ENCODE peak calls at places on chromosomes 4 and X, in seven cellular contexts. L, Q, A, N, X, F and S are unnamed samples.

GRCh38 chrX:8688776-8689175 is 43.2 kb downstream of the ANOS1 start:
- DNase-seq in L (no peak), Q (no peak), A (no peak), N (no peak), X (no peak), F (no peak), S (no peak)

GRCh38 chr4:143084566-143084965 is 100.2 kb upstream of the USP38 start:
- DNase-seq in L (no peak), Q (no peak), A (no peak), N (no peak), X (no peak), F (no peak), S (no peak)

GRCh38 chr4:138114434-138114833 is 127.7 kb downstream of the SLC7A11 start:
- DNase-seq in L (no peak), Q (no peak), A (no peak), N (peak), X (no peak), F (no peak), S (no peak)

GRCh38 chrX:155857561-155857960 is 23.6 kb upstream of the VAMP7 start:
- DNase-seq in L (no peak), Q (no peak), A (no peak), N (no peak), X (no peak), F (no peak), S (peak)

GRCh38 chr4:149017022-149017734 is 575.0 kb upstream of the NR3C2 start:
- DNase-seq in L (no peak), Q (no peak), A (no peak), N (no peak), X (no peak), F (no peak), S (no peak)

GRCh38 chr4:127309360-127310095 is 323.2 kb upstream of the INTU start:
- DNase-seq in L (no peak), Q (no peak), A (peak), N (no peak), X (no peak), F (no peak), S (peak)

GRCh38 chr4:57077550-57078311 is 32.5 kb downstream of the IGFBP7 start:
- DNase-seq in L (no peak), Q (no peak), A (peak), N (no peak), X (no peak), F (no peak), S (peak)

GRCh38 chr4:90181644-90182043 is 54.5 kb downstream of the CCSER1 start:
- DNase-seq in L (no peak), Q (peak), A (no peak), N (no peak), X (no peak), F (no peak), S (no peak)

GRCh38 chrX:72273718-72274117 is 3.3 kb downstream of the RPS4X start:
- DNase-seq in L (no peak), Q (no peak), A (no peak), N (no peak), X (no peak), F (no peak), S (no peak)

GRCh38 chr4:184337907-184338306 is 120.2 kb upstream of the ENPP6 start:
- DNase-seq in L (no peak), Q (no peak), A (no peak), N (no peak), X (no peak), F (no peak), S (no peak)

GRCh38 chrX:108736509-108737479 is at the start of gene IRS4:
- DNase-seq in L (no peak), Q (no peak), A (no peak), N (no peak), X (peak), F (no peak), S (peak)

GRCh38 chr4:78644744-78645330 is 93.3 kb downstream of the ANXA3 start:
- DNase-seq in L (peak), Q (peak), A (peak), N (no peak), X (peak), F (no peak), S (peak)

GRCh38 chr4:37737456-37737855 is 51.3 kb upstream of the RELL1 start:
- DNase-seq in L (peak), Q (no peak), A (peak), N (no peak), X (no peak), F (no peak), S (peak)

DNA sequence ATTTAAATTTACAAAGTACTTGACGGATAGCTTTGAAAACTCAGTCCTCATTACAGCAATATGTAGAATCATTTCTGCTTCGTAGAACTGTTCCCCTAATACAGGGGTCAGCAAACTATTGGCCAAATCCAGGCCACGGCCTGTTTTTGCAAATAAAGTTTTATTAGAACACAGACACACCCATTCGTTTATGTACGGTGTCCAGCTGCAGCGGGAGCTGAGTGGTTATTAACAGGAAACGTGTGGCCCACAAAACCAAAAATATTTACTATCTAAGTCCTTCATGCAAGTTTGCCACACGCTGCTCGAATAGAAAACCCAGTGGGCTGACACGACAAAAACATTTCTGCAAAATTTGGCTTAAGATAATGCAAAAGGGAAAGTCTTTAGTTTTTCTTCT is 146.5 kb downstream of the AFAP1 start:
- DNase-seq in L (no peak), Q (no peak), A (no peak), N (peak), X (no peak), F (no peak), S (no peak)
- H3K4me3 ChIP-seq in L (no peak), Q (no peak), A (no peak), N (no peak), X (no peak), F (no peak), S (no peak)

GRCh38 chr4:6331018-6331417 is 61.4 kb downstream of the WFS1 start:
- DNase-seq in L (no peak), Q (peak), A (peak), N (no peak), X (no peak), F (no peak), S (peak)
- TF ChIP-seq CTCF in L (peak), Q (peak), A (peak), N (peak), X (peak), F (no peak), S (peak)

DNA sequence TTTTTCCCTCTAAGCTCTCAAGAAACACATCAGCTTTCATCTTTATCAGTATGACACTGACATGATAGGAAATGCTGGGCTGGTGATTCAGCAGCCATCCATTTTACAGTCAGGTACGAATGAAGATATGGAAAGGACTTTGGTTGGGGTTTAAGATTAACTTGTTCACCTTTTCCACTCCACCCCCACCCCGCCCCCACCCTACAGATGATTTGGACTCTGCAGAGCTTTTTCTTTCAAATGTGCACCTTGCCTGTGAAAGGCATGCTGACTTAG is 132.6 kb downstream of the AKAP4 start:
- DNase-seq in L (no peak), Q (peak), A (no peak), N (no peak), X (no peak), F (no peak), S (no peak)
- H3K4me3 ChIP-seq in L (no peak), Q (peak), A (no peak), N (no peak), X (no peak), F (no peak), S (no peak)

GRCh38 chrX:99777912-99778311 is 632.2 kb downstream of the PCDH19 start:
- DNase-seq in L (no peak), Q (no peak), A (no peak), N (no peak), X (no peak), F (no peak), S (no peak)
- TF ChIP-seq CTCF in L (no peak), Q (no peak), A (no peak), N (no peak), X (no peak), F (no peak), S (no peak)

DNA sequence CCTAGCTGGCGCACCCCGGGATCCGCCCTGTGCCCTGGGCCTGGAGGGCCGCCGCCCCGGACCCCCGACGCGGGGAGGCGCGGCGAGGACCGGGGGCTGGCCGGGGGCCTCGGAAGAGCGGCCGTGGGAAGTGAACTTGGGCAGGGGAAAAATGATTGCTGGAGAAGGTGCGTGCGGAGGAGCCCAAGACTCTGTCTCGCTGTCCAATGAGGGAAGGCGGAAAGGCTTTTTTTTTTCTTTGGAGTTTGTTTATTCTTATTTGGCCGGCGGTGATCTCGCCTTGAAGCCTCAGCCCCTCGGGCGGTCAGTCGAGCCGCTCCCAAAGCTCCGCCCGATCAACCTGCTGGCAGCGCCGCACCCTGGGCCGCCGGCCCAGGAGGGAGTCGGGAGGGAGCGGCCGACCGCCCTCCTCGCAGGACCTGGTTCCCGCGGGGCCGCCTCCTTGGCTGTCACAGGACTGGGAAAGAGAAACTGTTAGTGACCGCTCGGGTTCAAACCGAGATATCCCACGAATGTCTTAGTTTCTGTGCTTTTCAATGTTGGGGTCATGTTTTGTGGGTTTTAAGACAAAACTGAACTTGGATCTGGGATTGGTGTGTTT is 2.5 kb downstream of the CPEB2 start:
- DNase-seq in L (peak), Q (peak), A (peak), N (no peak), X (peak), F (peak), S (peak)
- H3K4me3 ChIP-seq in L (peak), Q (peak), A (peak), N (peak), X (peak), F (peak), S (peak)

DNA sequence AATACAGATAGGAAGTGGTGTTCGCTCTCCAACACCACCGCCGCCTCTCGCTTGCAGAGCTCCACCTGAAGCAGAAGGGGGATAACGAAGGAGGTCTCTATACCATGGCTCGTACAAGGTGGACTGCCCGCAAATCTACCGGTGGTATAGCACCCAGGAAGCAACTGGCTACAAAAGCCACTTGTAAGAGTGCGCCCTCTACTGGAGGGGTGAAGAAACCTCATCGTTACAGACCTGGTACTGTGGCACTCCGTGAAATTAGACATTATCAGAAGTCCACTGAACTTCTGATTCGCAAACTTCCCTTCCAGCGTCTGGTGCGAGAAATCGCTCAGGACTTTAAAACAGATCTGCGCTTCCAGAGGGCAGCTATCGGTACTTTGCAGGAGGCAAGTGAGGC is 5.2 kb upstream of the BMP15 start:
- DNase-seq in L (no peak), Q (peak), A (no peak), N (no peak), X (no peak), F (no peak), S (no peak)
- TF ChIP-seq CTCF in L (peak), Q (peak), A (peak), N (peak), X (no peak), F (no peak), S (peak)

DNA sequence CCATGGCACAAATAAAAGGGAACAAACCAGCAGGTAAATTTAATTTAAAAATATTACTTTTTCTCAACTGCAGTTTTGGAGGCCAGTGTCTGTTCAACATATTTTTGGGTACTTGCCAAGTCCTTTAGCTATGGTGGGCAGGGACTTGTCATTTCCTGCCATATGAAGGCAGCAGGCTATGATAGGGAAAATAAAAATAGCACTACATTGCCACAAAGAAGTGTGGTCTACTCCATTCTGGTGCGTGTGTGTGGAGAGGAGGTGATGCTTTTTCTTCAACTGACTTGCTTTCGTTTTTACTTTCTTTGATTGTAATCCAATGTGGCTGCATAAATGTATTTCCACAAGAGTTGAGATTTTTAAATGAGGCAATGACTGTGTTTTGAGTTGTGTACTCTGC is 17.2 kb downstream of the GPR174 start:
- DNase-seq in L (no peak), Q (peak), A (no peak), N (peak), X (no peak), F (no peak), S (no peak)
- H3K4me3 ChIP-seq in L (no peak), Q (no peak), A (no peak), N (peak), X (no peak), F (peak), S (no peak)

GRCh38 chr4:145055533-145056257 is 42.3 kb downstream of the ANAPC10 start:
- DNase-seq in L (no peak), Q (no peak), A (no peak), N (no peak), X (no peak), F (no peak), S (no peak)

GRCh38 chr4:145058256-145058655 is 39.7 kb downstream of the ANAPC10 start:
- DNase-seq in L (no peak), Q (no peak), A (no peak), N (no peak), X (no peak), F (no peak), S (no peak)

GRCh38 chr4:145061325-145061920 is 36.6 kb downstream of the ANAPC10 start:
- DNase-seq in L (peak), Q (no peak), A (peak), N (peak), X (no peak), F (no peak), S (peak)

DNA sequence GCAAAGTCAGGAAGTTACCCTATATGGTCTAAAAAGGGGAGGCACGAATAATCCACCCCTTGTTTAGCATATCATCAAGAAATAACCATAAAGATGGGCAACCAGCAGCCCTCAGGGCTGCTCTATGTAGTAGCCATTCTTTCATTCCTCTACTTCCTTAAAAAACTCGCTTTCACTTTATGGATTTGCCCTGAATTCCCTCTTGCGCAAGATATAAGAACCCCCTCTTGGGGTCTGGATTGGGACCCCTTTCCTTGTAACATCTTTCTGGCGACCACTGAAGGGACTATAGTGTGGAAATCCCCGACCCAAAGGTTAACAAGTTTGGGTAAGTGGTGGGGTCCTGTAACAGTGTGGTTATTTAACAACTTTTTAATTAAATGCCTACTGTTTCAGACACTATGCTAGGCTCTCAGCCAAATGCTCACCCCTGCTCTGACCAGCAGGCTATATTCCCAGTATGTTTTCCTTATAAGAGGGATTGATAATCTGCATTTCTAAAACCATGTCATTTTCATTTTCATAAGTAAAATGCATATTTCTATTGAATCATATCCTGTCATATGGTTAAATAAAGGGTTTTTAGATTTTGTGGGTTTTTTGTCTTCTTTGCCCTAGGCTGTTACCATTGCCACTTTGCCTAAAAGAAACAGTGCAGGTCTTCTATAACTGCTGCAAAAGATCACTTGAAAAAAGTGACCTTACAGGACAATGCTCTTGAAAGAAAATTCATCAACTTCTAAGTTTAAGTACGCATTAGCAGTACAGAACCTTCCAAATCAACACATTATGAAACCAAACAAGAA is 41.5 kb downstream of the ANAPC10 start:
- DNase-seq in L (no peak), Q (no peak), A (no peak), N (no peak), X (no peak), F (no peak), S (no peak)
- TF ChIP-seq CTCF in L (no peak), Q (no peak), A (no peak), N (no peak), X (no peak), F (no peak), S (no peak)

GRCh38 chr4:113147498-113148231 is 98.2 kb downstream of the ANK2 start:
- DNase-seq in L (no peak), Q (no peak), A (no peak), N (no peak), X (no peak), F (no peak), S (no peak)
- H3K4me3 ChIP-seq in L (no peak), Q (peak), A (no peak), N (no peak), X (peak), F (peak), S (no peak)

GRCh38 chrX:47618923-47619485 is 653 bp downstream of the SYN1 start:
- DNase-seq in L (no peak), Q (peak), A (no peak), N (no peak), X (no peak), F (no peak), S (no peak)

GRCh38 chrX:47621851-47622250 is 2.2 kb upstream of the SYN1 start:
- DNase-seq in L (no peak), Q (peak), A (no peak), N (no peak), X (no peak), F (no peak), S (no peak)

GRCh38 chrX:47620303-47620685 is 637 bp upstream of the SYN1 start:
- DNase-seq in L (no peak), Q (no peak), A (no peak), N (no peak), X (no peak), F (no peak), S (no peak)

GRCh38 chrX:47623540-47624027 is 3.9 kb upstream of the SYN1 start:
- DNase-seq in L (peak), Q (peak), A (peak), N (no peak), X (no peak), F (peak), S (peak)

GRCh38 chrX:47619486-47620302 is at the start of gene SYN1:
- DNase-seq in L (peak), Q (peak), A (peak), N (no peak), X (peak), F (peak), S (peak)
- TF ChIP-seq CTCF in L (no peak), Q (no peak), A (no peak), N (peak), X (peak), F (no peak), S (no peak)